ENCODE peak calls at places on chromosomes 6 and 20, in seven cellular contexts. K is endothelial cell, G is H1, O is Kasumi-1, X is NCI-H2171 treated with DMSO at 0.1 percent for 48 hours, J is fibroblast of the aortic adventitia, U is NCI-H524. Q is an unnamed sample.

GRCh38 chr6:79946242-79946641 is 1.1 kb downstream of the ELOVL4 start:
- DNase-seq in K (peak), U (peak), G (no peak), J (peak), X (peak), O (peak), Q (peak)

GRCh38 chr6:40882321-40882720 is 156.7 kb downstream of the UNC5CL start:
- DNase-seq in J (no peak), O (no peak), K (no peak), U (peak), G (no peak), X (peak), Q (no peak)

GRCh38 chr6:158705386-158706126 is 55.7 kb downstream of the SYTL3 start:
- DNase-seq in G (no peak), K (no peak), O (no peak), J (no peak), X (peak), U (peak), Q (no peak)

GRCh38 chr6:134830194-134830593 is 119.7 kb downstream of the ALDH8A1 start:
- DNase-seq in U (peak), G (no peak), J (no peak), X (no peak), O (no peak), K (no peak), Q (no peak)

GRCh38 chr20:49037962-49038387 is 8.1 kb upstream of the CSE1L start:
- DNase-seq in J (peak), X (no peak), O (peak), K (no peak), U (no peak), G (no peak), Q (no peak)

GRCh38 chr6:41226752-41227151 is 1.4 kb upstream of the TREML4 start:
- DNase-seq in K (no peak), G (no peak), X (peak), O (no peak), U (no peak), J (no peak), Q (no peak)

GRCh38 chr6:72084992-72085569 is 198.7 kb downstream of the RIMS1 start:
- DNase-seq in U (peak), K (no peak), J (peak), X (peak), O (peak), G (no peak), Q (peak)

GRCh38 chr6:89895273-89895874 is 1.1 kb downstream of the GJA10 start:
- DNase-seq in U (peak), X (no peak), K (peak), G (no peak), O (peak), J (peak), Q (peak)

GRCh38 chr20:48538058-48538825 is 289.6 kb downstream of the PREX1 start:
- DNase-seq in X (no peak), G (peak), O (no peak), U (no peak), K (no peak), J (peak), Q (peak)

GRCh38 chr6:106609699-106610098 is 19.6 kb downstream of the RTN4IP1 start:
- DNase-seq in O (peak), J (peak), U (peak), K (peak), X (peak), G (no peak), Q (no peak)

GRCh38 chr6:722608-723007 is 29.7 kb upstream of the EXOC2 start:
- DNase-seq in X (no peak), G (no peak), K (no peak), U (no peak), O (no peak), J (peak), Q (peak)

GRCh38 chr6:12890171-12890790 is 173.7 kb downstream of the PHACTR1 start:
- DNase-seq in X (peak), J (no peak), K (peak), O (peak), G (no peak), U (peak), Q (no peak)

GRCh38 chr20:47529840-47530239 is 28.2 kb downstream of the NCOA3 start:
- DNase-seq in J (peak), G (no peak), X (no peak), K (no peak), U (no peak), O (no peak), Q (no peak)

GRCh38 chr20:35264755-35265154 is 13.2 kb downstream of the MMP24OS start:
- DNase-seq in O (peak), U (peak), K (peak), G (no peak), X (peak), J (no peak), Q (peak)

GRCh38 chr6:105872244-105872643 is 213.9 kb upstream of the PRDM1 start:
- DNase-seq in K (no peak), X (no peak), O (no peak), U (no peak), G (no peak), J (peak), Q (no peak)

GRCh38 chr6:50147371-50147770 is 97.6 kb upstream of the DEFB112 start:
- DNase-seq in O (peak), G (no peak), J (no peak), U (no peak), X (no peak), K (no peak), Q (peak)

GRCh38 chr6:30678964-30679726 is 6.3 kb upstream of the DHX16 start:
- DNase-seq in X (peak), G (no peak), J (peak), K (peak), O (peak), U (peak), Q (peak)

GRCh38 chr20:4046311-4046924 is 31.1 kb upstream of the RNF24 start:
- DNase-seq in G (no peak), K (no peak), J (no peak), X (peak), O (no peak), U (peak), Q (no peak)

GRCh38 chr6:10190042-10190441 is 224.8 kb downstream of the TFAP2A start:
- DNase-seq in U (no peak), X (no peak), K (no peak), O (no peak), G (no peak), J (no peak), Q (no peak)

GRCh38 chr20:41135187-41135887 is 2.0 kb upstream of the PLCG1 start:
- DNase-seq in K (peak), J (no peak), O (peak), U (peak), G (peak), X (peak), Q (no peak)

GRCh38 chr6:35042041-35042440 is 99.1 kb downstream of the TCP11 start:
- DNase-seq in U (no peak), J (no peak), O (no peak), G (no peak), K (no peak), X (no peak), Q (no peak)

GRCh38 chr6:26043389-26044139 is 43.7 kb upstream of the HFE start:
- DNase-seq in O (peak), G (no peak), K (peak), U (no peak), X (peak), J (peak), Q (peak)

GRCh38 chr6:36595168-36595818 is 1.1 kb downstream of the SRSF3 start:
- DNase-seq in J (peak), K (peak), O (peak), G (no peak), U (peak), X (peak), Q (peak)

GRCh38 chr20:19928379-19929360 is 88.5 kb upstream of the NAA20 start:
- DNase-seq in O (no peak), J (no peak), K (no peak), G (no peak), X (no peak), U (no peak), Q (peak)

GRCh38 chr6:45619994-45620471 is 242.3 kb upstream of the SUPT3H start:
- DNase-seq in U (no peak), X (no peak), K (no peak), J (no peak), O (no peak), G (no peak), Q (peak)